ENCODE peak calls at places on chromosome X, in four cellular contexts. S, E, R and G are unnamed samples.

GRCh38 chrX:150363561-150364346 is 637 bp downstream of the MAMLD1 start:
- DNase-seq in S (peak), E (no peak), R (peak), G (no peak)

GRCh38 chrX:65635371-65635770 is 32.1 kb upstream of the MSN start:
- DNase-seq in S (no peak), E (no peak), R (no peak), G (no peak)

GRCh38 chrX:94424456-94424855 is 750.5 kb downstream of the FAM133A start:
- DNase-seq in S (no peak), E (no peak), R (no peak), G (no peak)

GRCh38 chrX:81957318-81957717 is 755.4 kb downstream of the SH3BGRL start:
- DNase-seq in S (no peak), E (no peak), R (no peak), G (no peak)

GRCh38 chrX:75989806-75990590 is 182.9 kb upstream of the PBDC1 start:
- DNase-seq in S (no peak), E (no peak), R (no peak), G (peak)

GRCh38 chrX:57267308-57267707 is 19.2 kb upstream of the FAAH2 start:
- DNase-seq in S (no peak), E (no peak), R (no peak), G (no peak)

GRCh38 chrX:153538424-153538823 is 21.0 kb downstream of the ATP2B3 start:
- DNase-seq in S (no peak), E (no peak), R (peak), G (no peak)

GRCh38 chrX:103329991-103330390 is at the start of gene TCEAL7:
- DNase-seq in S (no peak), E (no peak), R (peak), G (no peak)

GRCh38 chrX:150362599-150363481 is at the start of gene MAMLD1:
- DNase-seq in S (peak), E (peak), R (peak), G (no peak)

GRCh38 chrX:115147220-115147619 is 42.0 kb upstream of the RBMXL3 start:
- DNase-seq in S (no peak), E (peak), R (peak), G (no peak)

GRCh38 chrX:46770817-46771163 is 11.9 kb upstream of the SLC9A7 start:
- DNase-seq in S (no peak), E (no peak), R (no peak), G (no peak)

GRCh38 chrX:50813843-50814661 is at the start of gene SHROOM4:
- DNase-seq in S (peak), E (no peak), R (peak), G (no peak)

GRCh38 chrX:154991476-154991875 is 31.0 kb downstream of the F8 start:
- DNase-seq in S (no peak), E (no peak), R (no peak), G (no peak)

GRCh38 chrX:29470029-29470428 is 745.3 kb upstream of the MAGEB2 start:
- DNase-seq in S (no peak), E (no peak), R (no peak), G (no peak)

GRCh38 chrX:42748067-42748850 is 29.7 kb downstream of the PPP1R2C start:
- DNase-seq in S (no peak), E (no peak), R (no peak), G (no peak)

GRCh38 chrX:8868906-8869305 is 67.7 kb upstream of the FAM9A start:
- DNase-seq in S (no peak), E (no peak), R (no peak), G (no peak)

GRCh38 chrX:103556941-103557340 is 28.4 kb upstream of the TCEAL4 start:
- DNase-seq in S (no peak), E (no peak), R (no peak), G (no peak)

GRCh38 chrX:134948333-134949241 is 42.2 kb upstream of the SMIM10 start:
- DNase-seq in S (no peak), E (no peak), R (no peak), G (no peak)

GRCh38 chrX:105191878-105192277 is 28.6 kb downstream of the TEX13A start:
- DNase-seq in S (peak), E (no peak), R (peak), G (no peak)

GRCh38 chrX:12319012-12319519 is 180.8 kb downstream of the FRMPD4 start:
- DNase-seq in S (no peak), E (no peak), R (no peak), G (no peak)

GRCh38 chrX:19127649-19128168 is 5.4 kb upstream of the ADGRG2 start:
- DNase-seq in S (no peak), E (no peak), R (no peak), G (no peak)

GRCh38 chrX:12657881-12658280 is 133.3 kb upstream of the PRPS2 start:
- DNase-seq in S (no peak), E (no peak), R (no peak), G (peak)

GRCh38 chrX:35562395-35562794 is 235.7 kb upstream of the MAGEB16 start:
- DNase-seq in S (no peak), E (no peak), R (no peak), G (no peak)

GRCh38 chrX:57677132-57677858 is 2.8 kb downstream of the NLRP2B start:
- DNase-seq in S (no peak), E (no peak), R (no peak), G (no peak)

GRCh38 chrX:15947648-15948317 is 93.2 kb upstream of the AP1S2 start:
- DNase-seq in S (peak), E (peak), R (no peak), G (no peak)

GRCh38 chrX:38293741-38294140 is 33.6 kb downstream of the RPGR start:
- DNase-seq in S (no peak), E (no peak), R (no peak), G (no peak)

GRCh38 chrX:8726031-8726652 is 5.8 kb downstream of the ANOS1 start:
- DNase-seq in S (no peak), E (no peak), R (no peak), G (no peak)

GRCh38 chrX:141879616-141880015 is 24.1 kb upstream of the MAGEC1 start:
- DNase-seq in S (no peak), E (no peak), R (no peak), G (no peak)

GRCh38 chrX:56788229-56788628 is 59.2 kb downstream of the NBDY start:
- DNase-seq in S (no peak), E (no peak), R (no peak), G (no peak)

GRCh38 chrX:15244421-15244820 is 25.5 kb downstream of the ASB9 start:
- DNase-seq in S (no peak), E (no peak), R (no peak), G (no peak)

GRCh38 chrX:37846141-37846540 is 1.2 kb downstream of the DYNLT3 start:
- DNase-seq in S (no peak), E (no peak), R (no peak), G (no peak)

GRCh38 chrX:114508836-114509235 is 75.0 kb upstream of the HTR2C start:
- DNase-seq in S (no peak), E (no peak), R (no peak), G (no peak)

GRCh38 chrX:21666252-21666651 is 8.1 kb upstream of the KLHL34 start:
- DNase-seq in S (no peak), E (no peak), R (no peak), G (no peak)

GRCh38 chrX:55159556-55159955 is 60.6 kb upstream of the PAGE5 start:
- DNase-seq in S (no peak), E (no peak), R (no peak), G (no peak)

GRCh38 chrX:18368402-18368801 is 13.9 kb upstream of the SCML2 start:
- DNase-seq in S (no peak), E (no peak), R (no peak), G (no peak)

GRCh38 chrX:3522016-3522690 is 175.7 kb upstream of the MXRA5 start:
- DNase-seq in S (no peak), E (no peak), R (no peak), G (no peak)
- TF ChIP-seq NRF1 in S (no peak), E (no peak), R (no peak), G (no peak)

GRCh38 chrX:10016516-10017132 is 49.5 kb downstream of the CLDN34 start:
- DNase-seq in S (no peak), E (no peak), R (no peak), G (no peak)

GRCh38 chrX:10021461-10022272 is 54.5 kb downstream of the CLDN34 start:
- DNase-seq in S (no peak), E (no peak), R (no peak), G (no peak)

GRCh38 chrX:10015711-10016515 is 48.8 kb downstream of the CLDN34 start:
- DNase-seq in S (peak), E (no peak), R (peak), G (no peak)

GRCh38 chrX:10014462-10015373 is 47.6 kb downstream of the CLDN34 start:
- DNase-seq in S (peak), E (peak), R (peak), G (no peak)

DNA sequence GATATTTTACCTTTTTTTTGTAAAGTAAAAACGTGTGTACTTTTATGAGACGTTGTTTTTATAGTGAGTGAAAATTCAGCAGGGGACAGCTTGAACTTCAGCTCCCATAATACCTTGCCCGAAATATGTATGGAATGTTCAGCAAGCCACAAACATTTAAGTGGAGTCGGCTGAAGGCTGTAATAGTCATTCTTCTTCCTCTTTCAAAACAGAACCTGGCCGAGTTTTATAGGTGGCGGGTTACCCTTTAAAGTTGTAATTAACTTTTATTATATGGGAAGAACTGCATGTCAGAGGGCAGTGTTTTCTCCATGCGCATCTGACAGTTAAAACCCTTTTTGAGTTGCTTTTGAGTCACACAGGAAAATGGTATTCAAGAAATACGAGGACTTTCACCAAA is 50.7 kb downstream of the CLDN34 start:
- DNase-seq in S (no peak), E (no peak), R (no peak), G (no peak)
- TF ChIP-seq NRF1 in S (no peak), E (no peak), R (no peak), G (no peak)

GRCh38 chrX:110684653-110685052 is 111.0 kb downstream of the CHRDL1 start:
- DNase-seq in S (no peak), E (no peak), R (no peak), G (no peak)
- TF ChIP-seq NRF1 in S (no peak), E (no peak), R (no peak), G (no peak)

GRCh38 chrX:23634181-23634580 is 33.1 kb upstream of the PRDX4 start:
- DNase-seq in S (no peak), E (peak), R (peak), G (no peak)
- TF ChIP-seq NRF1 in S (no peak), E (no peak), R (no peak), G (no peak)

GRCh38 chrX:136405126-136405525 is 82.6 kb upstream of the BRS3 start:
- DNase-seq in S (no peak), E (no peak), R (no peak), G (no peak)
- TF ChIP-seq NRF1 in S (no peak), E (no peak), R (no peak), G (no peak)

DNA sequence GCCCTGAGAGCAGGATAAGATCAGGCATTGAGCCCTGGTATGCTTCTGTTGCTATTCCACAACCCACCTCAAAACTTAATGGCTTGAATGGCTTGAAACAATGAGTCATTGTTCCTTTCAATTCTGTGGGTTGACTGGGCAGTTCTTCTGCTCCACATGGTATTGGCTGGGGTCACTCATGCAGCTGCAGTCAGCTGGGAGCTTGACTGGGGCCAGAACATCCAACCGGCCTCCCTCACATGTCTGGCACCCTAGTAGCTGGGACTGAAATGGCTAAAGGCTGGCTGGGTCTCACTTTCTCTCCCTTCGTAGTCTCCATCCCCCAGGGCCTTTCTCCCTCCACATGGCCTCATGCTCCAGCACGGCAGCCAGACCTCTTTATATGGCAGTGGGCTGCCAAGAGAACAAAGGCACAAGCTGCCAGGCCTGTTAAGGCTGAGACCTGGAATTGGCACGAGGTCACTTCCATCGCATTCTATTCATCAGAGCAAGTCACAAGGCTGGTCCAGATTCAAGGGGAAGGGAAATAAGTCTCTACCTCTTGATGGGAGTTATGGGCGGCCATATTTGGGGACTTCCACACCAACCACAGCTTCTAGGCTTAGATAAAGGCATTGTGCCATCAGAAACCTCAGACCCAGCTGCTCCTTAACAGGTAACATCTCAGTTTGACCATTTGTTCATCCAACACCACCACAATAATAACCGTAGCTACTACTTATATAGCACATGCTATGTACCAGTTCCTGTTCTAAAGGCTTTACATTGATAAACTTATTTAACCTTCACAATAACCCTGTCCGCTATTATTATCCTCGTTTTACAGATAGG is 159.7 kb upstream of the ATP6AP2 start:
- DNase-seq in S (no peak), E (no peak), R (no peak), G (peak)
- TF ChIP-seq NRF1 in S (no peak), E (no peak), R (no peak), G (no peak)

DNA sequence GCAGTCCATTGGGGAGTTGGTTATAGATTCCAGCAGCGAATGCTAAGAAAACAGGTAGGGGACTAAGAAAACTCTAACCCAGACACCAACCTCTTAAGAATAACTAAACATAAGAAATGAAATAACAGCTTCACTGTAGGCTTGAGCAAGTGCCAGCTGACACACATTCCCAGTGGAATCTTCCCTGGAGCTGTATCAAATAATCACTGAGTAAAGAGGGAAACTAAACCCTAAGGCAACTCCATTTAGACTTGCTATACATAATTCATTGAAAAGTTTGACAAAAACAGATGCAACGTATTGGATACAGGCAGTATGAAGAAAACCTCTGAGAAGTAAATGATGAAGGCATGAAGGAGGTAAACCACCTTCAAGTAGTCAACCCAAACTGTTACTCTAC is 293.5 kb downstream of the OPHN1 start:
- DNase-seq in S (no peak), E (no peak), R (no peak), G (no peak)
- TF ChIP-seq NRF1 in S (no peak), E (no peak), R (no peak), G (no peak)